ENCODE peak calls at places on chromosomes 12 and 14, in six cellular contexts. D, A, C, N, F and V are unnamed samples.

GRCh38 chr12:95458761-95459160 is 15.2 kb upstream of the METAP2 start:
- DNase-seq in D (no peak), A (no peak), C (no peak), N (no peak), F (no peak), V (no peak)

GRCh38 chr12:46266382-46266791 is 2.5 kb downstream of the SLC38A1 start:
- DNase-seq in D (peak), A (no peak), C (peak), N (peak), F (no peak), V (peak)

GRCh38 chr14:102363182-102363952 is 626 bp downstream of the TECPR2 start:
- DNase-seq in D (peak), A (no peak), C (peak), N (peak), F (no peak), V (peak)

GRCh38 chr12:45388545-45388944 is 172.7 kb downstream of the ANO6 start:
- DNase-seq in D (peak), A (no peak), C (peak), N (peak), F (peak), V (peak)

GRCh38 chr14:105862581-105863239 is 336.3 kb downstream of the TMEM121 start:
- DNase-seq in D (no peak), A (peak), C (no peak), N (no peak), F (no peak), V (no peak)

GRCh38 chr12:1436996-1437395 is 157.4 kb downstream of the FBXL14 start:
- DNase-seq in D (no peak), A (no peak), C (no peak), N (no peak), F (no peak), V (no peak)

GRCh38 chr14:55157080-55157479 is 28.0 kb downstream of the LGALS3 start:
- DNase-seq in D (no peak), A (no peak), C (no peak), N (no peak), F (no peak), V (no peak)

GRCh38 chr14:46999661-47000060 is 348.1 kb upstream of the RPL10L start:
- DNase-seq in D (no peak), A (no peak), C (no peak), N (no peak), F (no peak), V (no peak)

GRCh38 chr12:18886962-18887361 is 149.0 kb downstream of the CAPZA3 start:
- DNase-seq in D (no peak), A (no peak), C (peak), N (no peak), F (no peak), V (no peak)

GRCh38 chr14:37179896-37180502 is 7.6 kb upstream of the SLC25A21 start:
- DNase-seq in D (no peak), A (no peak), C (peak), N (peak), F (no peak), V (peak)

GRCh38 chr12:133106253-133106652 is 23.8 kb downstream of the ZNF891 start:
- DNase-seq in D (peak), A (no peak), C (peak), N (peak), F (no peak), V (no peak)

GRCh38 chr14:103052407-103052806 is 4.9 kb downstream of the CDC42BPB start:
- DNase-seq in D (no peak), A (no peak), C (no peak), N (no peak), F (no peak), V (no peak)

GRCh38 chr12:28446031-28446430 is 255.8 kb downstream of the CCDC91 start:
- DNase-seq in D (peak), A (no peak), C (peak), N (no peak), F (no peak), V (no peak)

GRCh38 chr14:29601559-29602109 is 326.0 kb downstream of the PRKD1 start:
- DNase-seq in D (no peak), A (no peak), C (peak), N (peak), F (no peak), V (peak)

GRCh38 chr14:30223385-30223785 is 295.7 kb upstream of the PRKD1 start:
- DNase-seq in D (peak), A (peak), C (peak), N (peak), F (peak), V (peak)

GRCh38 chr12:3515506-3515905 is 24.5 kb downstream of the PRMT8 start:
- DNase-seq in D (no peak), A (no peak), C (no peak), N (no peak), F (no peak), V (no peak)

GRCh38 chr14:54653764-54654469 is 87.0 kb downstream of the SAMD4A start:
- DNase-seq in D (peak), A (no peak), C (peak), N (peak), F (no peak), V (peak)

GRCh38 chr14:35342160-35343010 is 50.2 kb downstream of the PSMA6 start:
- DNase-seq in D (peak), A (no peak), C (peak), N (no peak), F (no peak), V (peak)

GRCh38 chr12:92398565-92399309 is 253.1 kb upstream of the BTG1 start:
- DNase-seq in D (no peak), A (no peak), C (no peak), N (no peak), F (no peak), V (no peak)

DNA sequence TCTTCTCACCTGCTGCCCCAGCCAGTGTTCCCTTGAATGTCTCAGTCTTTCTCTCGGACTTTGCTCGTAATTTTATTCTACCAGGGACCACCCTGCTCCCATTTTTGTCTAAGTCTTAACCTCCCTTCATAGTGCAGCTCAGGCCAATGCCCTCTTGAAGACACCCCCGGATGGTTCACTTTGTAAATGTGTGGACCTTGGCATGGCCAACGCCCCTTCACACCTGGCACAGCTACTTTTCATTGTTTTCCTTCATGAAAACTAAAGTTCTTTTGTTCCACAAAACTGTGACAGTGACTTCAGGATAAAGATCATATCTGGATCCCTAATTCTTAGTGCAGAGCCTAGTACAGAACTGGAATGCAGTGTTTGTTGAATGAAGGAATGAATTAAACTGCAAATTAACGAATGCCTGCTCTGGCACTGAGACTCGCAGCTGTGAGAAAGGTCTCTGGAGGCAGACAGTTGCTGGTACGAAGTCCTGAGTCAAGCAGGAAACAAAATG is 3.5 kb upstream of the RNASE4 start:
- DNase-seq in D (no peak), A (no peak), C (no peak), N (no peak), F (no peak), V (no peak)
- H3K4me3 ChIP-seq in D (peak), A (peak), C (peak), N (no peak), F (peak), V (peak)

GRCh38 chr14:23365353-23366162 is 586 bp upstream of the EFS start:
- DNase-seq in D (peak), A (peak), C (peak), N (peak), F (no peak), V (no peak)
- H3K4me3 ChIP-seq in D (peak), A (peak), C (no peak), N (peak), F (peak), V (peak)

DNA sequence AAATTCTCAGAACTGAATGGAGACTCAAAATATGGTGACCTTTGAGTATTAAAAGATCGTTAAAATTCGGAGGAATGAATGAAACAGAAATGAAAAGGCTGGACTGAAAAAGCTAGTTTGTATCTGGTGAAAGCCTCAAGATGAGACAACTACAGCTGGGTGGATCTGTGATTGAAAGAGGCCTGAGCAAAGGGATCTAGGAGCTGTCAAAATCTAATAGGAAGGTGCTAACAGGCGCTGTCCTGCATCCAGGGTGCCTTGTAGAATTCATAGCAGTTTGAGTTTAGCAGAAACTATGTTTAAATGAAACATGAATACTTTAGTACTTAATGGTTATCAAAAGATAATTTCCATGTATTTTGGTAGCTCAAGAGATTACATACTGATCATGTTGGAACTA is 2.3 kb downstream of the YY1 start:
- DNase-seq in D (peak), A (no peak), C (no peak), N (peak), F (no peak), V (no peak)
- H3K4me3 ChIP-seq in D (peak), A (peak), C (peak), N (no peak), F (peak), V (peak)

GRCh38 chr12:68608191-68608590 is 2.5 kb upstream of the RAP1B start:
- DNase-seq in D (no peak), A (no peak), C (no peak), N (no peak), F (no peak), V (no peak)
- H3K4me3 ChIP-seq in D (no peak), A (no peak), C (no peak), N (no peak), F (no peak), V (no peak)

DNA sequence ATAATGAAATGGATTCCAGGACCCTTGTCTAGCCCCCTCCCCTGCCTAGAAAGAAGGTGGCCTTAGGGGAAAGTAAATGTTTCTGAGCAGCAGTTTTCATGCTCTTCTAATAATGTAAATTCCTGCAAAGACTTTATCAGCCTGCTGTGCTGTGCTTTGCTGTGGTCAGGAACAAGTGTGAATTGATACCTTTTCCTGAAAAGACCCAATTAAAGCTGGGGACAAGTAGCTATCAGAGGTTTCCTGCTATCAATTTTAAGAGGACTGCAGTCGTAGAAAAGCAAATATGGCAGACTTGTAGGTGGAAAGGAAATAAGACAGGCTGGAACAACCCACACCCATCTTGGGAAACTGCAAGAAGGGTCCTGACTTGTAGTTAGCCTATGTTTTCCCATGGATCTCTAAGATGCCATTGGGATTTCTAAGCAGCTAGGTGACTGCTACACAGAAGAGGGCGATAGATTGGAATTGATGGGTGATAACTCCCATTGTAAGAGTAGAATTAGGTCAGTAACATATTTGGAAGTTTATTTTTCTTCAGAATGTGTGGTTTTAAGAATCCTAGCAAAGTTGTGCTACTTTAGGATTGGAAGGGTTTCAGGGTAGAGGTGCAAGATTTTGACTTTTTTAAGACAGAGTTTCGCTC is 3.1 kb downstream of the DYNLL1 start:
- DNase-seq in D (no peak), A (no peak), C (no peak), N (no peak), F (no peak), V (peak)
- H3K4me3 ChIP-seq in D (no peak), A (no peak), C (no peak), N (no peak), F (no peak), V (no peak)